ENCODE peak calls at places on chromosome 21, in five cellular contexts. E is stimulated activated CD8-positive, alpha-beta memory T cell treated with anti-CD3 and anti-CD28 coated beads, Interleukin-12 subunit alpha, Interleukin-12 subunit beta, amount 100 ng/mL, for 1 hour; L is naive thymus-derived CD4-positive, alpha-beta T cell; M is GM12865; Y is DMS 273 treated with DMSO at 0.1 percent for 48 hours. R is an unnamed sample.

GRCh38 chr21:43768868-43769167 is 7.3 kb downstream of the CSTB start:
- DNase-seq in Y (no peak), M (no peak), L (no peak), E (no peak), R (no peak)

GRCh38 chr21:22993144-22993543 is 1994.9 kb downstream of the NCAM2 start:
- DNase-seq in L (no peak), E (no peak), M (no peak), Y (no peak), R (no peak)

GRCh38 chr21:38930838-38931237 is 125.1 kb downstream of the ETS2 start:
- DNase-seq in E (no peak), L (no peak), M (no peak), Y (no peak), R (no peak)

GRCh38 chr21:38758815-38759214 is 46.9 kb upstream of the ETS2 start:
- DNase-seq in M (no peak), Y (no peak), E (no peak), L (no peak), R (no peak)

GRCh38 chr21:21163904-21164303 is 165.7 kb downstream of the NCAM2 start:
- DNase-seq in L (no peak), E (no peak), Y (no peak), M (peak), R (peak)

GRCh38 chr21:34912022-34912933 is 136.8 kb downstream of the RUNX1 start:
- DNase-seq in Y (no peak), M (peak), E (no peak), L (no peak), R (peak)

GRCh38 chr21:42614391-42614790 is 39.0 kb upstream of the PDE9A start:
- DNase-seq in Y (no peak), L (no peak), M (no peak), E (no peak), R (no peak)

GRCh38 chr21:42149656-42150457 is 69.1 kb upstream of the ABCG1 start:
- DNase-seq in Y (no peak), E (no peak), M (no peak), L (no peak), R (no peak)

GRCh38 chr21:33231526-33231925 is 1.8 kb downstream of the IFNAR2 start:
- DNase-seq in M (peak), Y (no peak), E (no peak), L (no peak), R (no peak)

GRCh38 chr21:41477641-41478318 is 30.2 kb downstream of the TMPRSS2 start:
- DNase-seq in L (no peak), Y (no peak), M (no peak), E (no peak), R (no peak)

GRCh38 chr21:26457817-26458216 is 115.3 kb downstream of the CYYR1 start:
- DNase-seq in L (no peak), E (no peak), Y (no peak), M (no peak), R (no peak)

GRCh38 chr21:29403291-29403690 is 104.6 kb downstream of the BACH1 start:
- DNase-seq in Y (no peak), E (no peak), L (no peak), M (no peak), R (no peak)

GRCh38 chr21:41901099-41901498 is 22.0 kb upstream of the PRDM15 start:
- DNase-seq in M (peak), L (no peak), E (no peak), Y (no peak), R (no peak)

GRCh38 chr21:44444286-44444931 is 10.9 kb upstream of the LRRC3 start:
- DNase-seq in M (no peak), E (no peak), L (no peak), Y (no peak), R (no peak)

GRCh38 chr21:25582888-25583287 is 24.4 kb downstream of the MRPL39 start:
- DNase-seq in Y (no peak), L (no peak), E (no peak), M (peak), R (no peak)